ENCODE peak calls at places on chromosomes 6 and 20, in five cellular contexts. One of them, this sample, is unnamed.
A peak's percentile ranks its signal among the peaks of the same experiment; 100 is the strongest.

GRCh38 chr20:59820204-59821041 is 113.0 kb downstream of the SYCP2 start:
- DNase-seq in cardiac muscle cell: no peak
- DNase-seq in IMR-90: no peak
- DNase-seq in neural progenitor cell: no peak
- DNase-seq in CD8-positive, alpha-beta T cell: no peak
- DNase-seq in this sample: no peak

GRCh38 chr20:16123623-16124022 is 449.6 kb downstream of the KIF16B start:
- DNase-seq in neural progenitor cell: no peak
- DNase-seq in cardiac muscle cell: no peak
- DNase-seq in IMR-90: no peak
- DNase-seq in CD8-positive, alpha-beta T cell: no peak
- DNase-seq in this sample: no peak

GRCh38 chr6:3518356-3518841 is 61.5 kb upstream of the SLC22A23 start:
- DNase-seq in cardiac muscle cell: no peak
- DNase-seq in neural progenitor cell: no peak
- DNase-seq in CD8-positive, alpha-beta T cell: no peak
- DNase-seq in IMR-90: peak; percentile 73
- DNase-seq in this sample: peak; percentile 85

GRCh38 chr6:31203345-31203979 is 33.0 kb upstream of the POU5F1 start:
- DNase-seq in neural progenitor cell: no peak
- DNase-seq in CD8-positive, alpha-beta T cell: peak; percentile 45
- DNase-seq in cardiac muscle cell: no peak
- DNase-seq in IMR-90: peak; percentile 71
- DNase-seq in this sample: peak; percentile 52

GRCh38 chr6:6856538-6857523 is 250.9 kb upstream of the RREB1 start:
- DNase-seq in IMR-90: peak; percentile 37
- DNase-seq in neural progenitor cell: peak; percentile 46
- DNase-seq in CD8-positive, alpha-beta T cell: no peak
- DNase-seq in cardiac muscle cell: peak; percentile 43
- DNase-seq in this sample: peak; percentile 80

GRCh38 chr6:54913211-54913610 is 66.6 kb downstream of the FAM83B start:
- DNase-seq in IMR-90: no peak
- DNase-seq in CD8-positive, alpha-beta T cell: no peak
- DNase-seq in cardiac muscle cell: no peak
- DNase-seq in neural progenitor cell: no peak
- DNase-seq in this sample: no peak

GRCh38 chr6:50116797-50117542 is 67.2 kb upstream of the DEFB112 start:
- DNase-seq in IMR-90: no peak
- DNase-seq in neural progenitor cell: no peak
- DNase-seq in cardiac muscle cell: no peak
- DNase-seq in CD8-positive, alpha-beta T cell: no peak
- DNase-seq in this sample: no peak

GRCh38 chr6:53532942-53533341 is 12.0 kb downstream of the GCLC start:
- DNase-seq in cardiac muscle cell: no peak
- DNase-seq in neural progenitor cell: no peak
- DNase-seq in CD8-positive, alpha-beta T cell: no peak
- DNase-seq in IMR-90: no peak
- DNase-seq in this sample: no peak

GRCh38 chr6:28648878-28649375 is 123.2 kb downstream of the GPX5 start:
- DNase-seq in neural progenitor cell: no peak
- DNase-seq in CD8-positive, alpha-beta T cell: no peak
- DNase-seq in cardiac muscle cell: no peak
- DNase-seq in IMR-90: no peak
- DNase-seq in this sample: no peak

GRCh38 chr6:64301307-64302236 is 666.0 kb downstream of the PHF3 start:
- DNase-seq in CD8-positive, alpha-beta T cell: no peak
- DNase-seq in cardiac muscle cell: no peak
- DNase-seq in neural progenitor cell: no peak
- DNase-seq in IMR-90: no peak
- DNase-seq in this sample: no peak

GRCh38 chr6:7073810-7074525 is 33.8 kb upstream of the RREB1 start:
- DNase-seq in cardiac muscle cell: no peak
- DNase-seq in neural progenitor cell: no peak
- DNase-seq in CD8-positive, alpha-beta T cell: peak; percentile 32
- DNase-seq in IMR-90: no peak
- DNase-seq in this sample: no peak

GRCh38 chr20:2595076-2595475 is 57.4 kb upstream of the NOP56 start:
- DNase-seq in CD8-positive, alpha-beta T cell: no peak
- DNase-seq in cardiac muscle cell: no peak
- DNase-seq in IMR-90: no peak
- DNase-seq in neural progenitor cell: no peak
- DNase-seq in this sample: no peak

GRCh38 chr6:38637756-38638155 is 2.0 kb downstream of the BTBD9 start:
- DNase-seq in CD8-positive, alpha-beta T cell: no peak
- DNase-seq in neural progenitor cell: peak; percentile 68
- DNase-seq in cardiac muscle cell: no peak
- DNase-seq in IMR-90: no peak
- DNase-seq in this sample: no peak

GRCh38 chr20:37095108-37095608 is 639 bp downstream of the RBL1 start:
- DNase-seq in neural progenitor cell: peak; percentile 24
- DNase-seq in IMR-90: no peak
- DNase-seq in CD8-positive, alpha-beta T cell: peak; percentile 24
- DNase-seq in cardiac muscle cell: no peak
- DNase-seq in this sample: no peak

GRCh38 chr6:105162377-105162776 is 17.4 kb downstream of the POPDC3 start:
- DNase-seq in cardiac muscle cell: no peak
- DNase-seq in CD8-positive, alpha-beta T cell: no peak
- DNase-seq in IMR-90: no peak
- DNase-seq in neural progenitor cell: no peak
- DNase-seq in this sample: no peak

GRCh38 chr6:43944908-43945777 is 175.1 kb downstream of the VEGFA start:
- DNase-seq in cardiac muscle cell: no peak
- DNase-seq in CD8-positive, alpha-beta T cell: no peak
- DNase-seq in neural progenitor cell: no peak
- DNase-seq in IMR-90: no peak
- DNase-seq in this sample: no peak

GRCh38 chr6:11324453-11325023 is 92.1 kb upstream of the NEDD9 start:
- DNase-seq in cardiac muscle cell: no peak
- DNase-seq in neural progenitor cell: no peak
- DNase-seq in CD8-positive, alpha-beta T cell: no peak
- DNase-seq in IMR-90: peak; percentile 19
- DNase-seq in this sample: no peak

DNA sequence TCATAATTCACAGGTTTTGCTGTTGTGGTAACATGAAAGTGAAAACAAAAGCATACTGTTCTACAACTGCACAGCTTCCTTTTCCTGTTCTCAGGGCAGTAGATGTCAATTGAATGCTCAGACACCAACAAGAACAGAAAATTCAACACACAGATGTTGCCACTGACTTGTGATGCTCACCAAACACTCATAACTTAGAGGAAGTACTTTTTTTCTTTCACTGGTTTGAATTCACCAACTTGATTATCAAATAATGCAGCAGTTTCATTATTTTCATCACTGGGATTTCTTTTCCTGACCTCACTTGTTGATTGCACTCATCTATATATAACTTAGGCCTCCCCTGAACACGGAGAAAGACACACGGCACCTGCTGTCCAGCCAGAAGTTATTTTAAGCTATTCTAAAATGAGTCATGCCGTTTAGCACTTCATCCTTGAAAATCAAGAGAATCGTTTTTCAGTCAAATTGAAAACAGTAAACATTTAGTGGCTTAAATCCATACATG is 957 bp downstream of the TXLNB start:
- DNase-seq in neural progenitor cell: no peak
- DNase-seq in IMR-90: peak; percentile 75
- DNase-seq in CD8-positive, alpha-beta T cell: peak; percentile 4
- DNase-seq in cardiac muscle cell: peak; percentile 61
- DNase-seq in this sample: peak; percentile 21
- H3K4me1 ChIP-seq in neural progenitor cell: peaks cover 12% of the 10 kb centered on the region
- H3K4me1 ChIP-seq in IMR-90: peaks cover 6% of the 10 kb centered on the region
- H3K4me1 ChIP-seq in CD8-positive, alpha-beta T cell: peaks cover 39% of the 10 kb centered on the region
- H3K4me1 ChIP-seq in cardiac muscle cell: peaks cover 20% of the 10 kb centered on the region
- H3K4me1 ChIP-seq in this sample: peaks cover 3% of the 10 kb centered on the region

GRCh38 chr20:34089655-34090324 is 22.3 kb downstream of the EIF2S2 start:
- DNase-seq in IMR-90: no peak
- DNase-seq in neural progenitor cell: no peak
- DNase-seq in cardiac muscle cell: peak; percentile 28
- DNase-seq in CD8-positive, alpha-beta T cell: no peak
- DNase-seq in this sample: no peak

GRCh38 chr20:34088871-34089479 is 23.1 kb downstream of the EIF2S2 start:
- DNase-seq in neural progenitor cell: no peak
- DNase-seq in cardiac muscle cell: no peak
- DNase-seq in CD8-positive, alpha-beta T cell: no peak
- DNase-seq in IMR-90: no peak
- DNase-seq in this sample: no peak

GRCh38 chr20:34093895-34094294 is 18.1 kb downstream of the EIF2S2 start:
- DNase-seq in neural progenitor cell: no peak
- DNase-seq in IMR-90: no peak
- DNase-seq in cardiac muscle cell: no peak
- DNase-seq in CD8-positive, alpha-beta T cell: no peak
- DNase-seq in this sample: no peak

GRCh38 chr20:34090645-34091044 is 21.4 kb downstream of the EIF2S2 start:
- DNase-seq in cardiac muscle cell: no peak
- DNase-seq in neural progenitor cell: no peak
- DNase-seq in IMR-90: no peak
- DNase-seq in CD8-positive, alpha-beta T cell: no peak
- DNase-seq in this sample: no peak

DNA sequence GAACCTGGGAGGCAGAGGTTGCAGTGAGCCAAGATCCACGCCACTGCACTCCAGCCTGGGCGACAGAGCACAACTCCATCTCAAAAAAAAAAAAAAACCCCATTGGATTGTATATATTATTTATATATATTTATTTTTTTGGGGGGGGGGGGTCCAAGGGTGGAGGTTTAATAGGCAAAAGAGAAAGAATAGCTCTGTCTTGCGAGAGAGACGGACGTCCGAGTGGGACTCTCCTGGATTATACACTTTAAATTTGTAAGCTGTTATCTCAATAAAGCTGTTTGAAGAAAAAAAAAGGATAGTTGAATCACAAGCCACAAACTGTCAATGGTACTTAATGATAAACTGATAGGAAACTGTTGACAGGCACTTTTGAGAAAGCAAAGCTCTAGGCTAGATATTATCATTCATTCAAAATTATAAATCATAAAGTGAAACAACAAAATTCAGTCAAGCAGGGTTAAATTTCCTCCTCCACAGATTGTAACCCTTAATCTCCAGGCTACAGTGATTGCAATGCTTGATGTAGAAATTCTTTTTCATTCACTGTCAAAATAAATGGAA is 20.3 kb downstream of the EIF2S2 start:
- DNase-seq in cardiac muscle cell: no peak
- DNase-seq in CD8-positive, alpha-beta T cell: no peak
- DNase-seq in IMR-90: no peak
- DNase-seq in neural progenitor cell: no peak
- DNase-seq in this sample: no peak
- H3K36me3 ChIP-seq in cardiac muscle cell: peaks cover 74% of the 10 kb centered on the region
- H3K36me3 ChIP-seq in CD8-positive, alpha-beta T cell: peaks cover 59% of the 10 kb centered on the region
- H3K36me3 ChIP-seq in IMR-90: peaks cover 71% of the 10 kb centered on the region
- H3K36me3 ChIP-seq in neural progenitor cell: peaks cover 28% of the 10 kb centered on the region
- H3K36me3 ChIP-seq in this sample: peaks cover 77% of the 10 kb centered on the region

GRCh38 chr6:33147807-33148666 is 44.2 kb downstream of the COL11A2 start:
- DNase-seq in neural progenitor cell: peak; percentile 59
- DNase-seq in CD8-positive, alpha-beta T cell: no peak
- DNase-seq in cardiac muscle cell: peak; percentile 49
- DNase-seq in IMR-90: peak; percentile 58
- DNase-seq in this sample: no peak
- H3K4me1 ChIP-seq in neural progenitor cell: no peaks in the 10 kb centered on the region
- H3K4me1 ChIP-seq in CD8-positive, alpha-beta T cell: no peaks in the 10 kb centered on the region
- H3K4me1 ChIP-seq in cardiac muscle cell: no peaks in the 10 kb centered on the region
- H3K4me1 ChIP-seq in IMR-90: no peaks in the 10 kb centered on the region
- H3K4me1 ChIP-seq in this sample: no peaks in the 10 kb centered on the region

DNA sequence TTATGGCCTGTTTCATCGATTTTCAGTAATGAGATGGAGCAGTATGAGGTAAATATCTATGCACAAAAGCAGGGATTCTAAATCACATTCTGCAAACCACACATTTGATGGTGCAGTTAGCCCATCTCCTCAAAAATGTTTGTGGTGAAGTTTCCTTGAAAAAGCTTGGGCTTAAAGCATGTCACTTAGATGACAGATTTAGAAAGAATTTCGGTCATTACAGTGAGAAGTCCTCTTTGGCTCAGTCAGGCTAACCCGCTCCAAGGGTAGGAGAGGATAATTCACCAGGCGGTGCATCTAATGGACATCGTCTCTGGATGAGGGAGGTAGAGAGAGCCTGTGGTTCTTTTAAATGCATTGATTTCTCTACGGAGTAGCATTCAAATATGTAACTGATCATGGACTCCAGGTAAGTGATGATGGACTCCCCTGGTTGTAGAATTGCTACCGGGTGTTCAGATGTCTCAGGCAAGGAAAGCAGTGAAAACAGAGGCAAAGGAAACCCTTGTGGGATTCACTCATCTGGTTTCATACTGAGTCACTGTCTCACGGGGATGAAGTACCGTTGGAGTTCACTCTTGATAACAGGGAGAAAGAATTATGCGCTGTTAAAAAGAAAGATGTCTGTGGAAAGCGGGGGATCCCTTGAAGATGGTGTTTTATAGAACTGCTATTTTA is 65.3 kb downstream of the AIG1 start:
- DNase-seq in cardiac muscle cell: no peak
- DNase-seq in neural progenitor cell: no peak
- DNase-seq in IMR-90: no peak
- DNase-seq in CD8-positive, alpha-beta T cell: no peak
- DNase-seq in this sample: no peak
- H3K36me3 ChIP-seq in cardiac muscle cell: no peaks in the 10 kb centered on the region
- H3K36me3 ChIP-seq in neural progenitor cell: no peaks in the 10 kb centered on the region
- H3K36me3 ChIP-seq in IMR-90: no peaks in the 10 kb centered on the region
- H3K36me3 ChIP-seq in CD8-positive, alpha-beta T cell: no peaks in the 10 kb centered on the region
- H3K36me3 ChIP-seq in this sample: peaks cover 24% of the 10 kb centered on the region

DNA sequence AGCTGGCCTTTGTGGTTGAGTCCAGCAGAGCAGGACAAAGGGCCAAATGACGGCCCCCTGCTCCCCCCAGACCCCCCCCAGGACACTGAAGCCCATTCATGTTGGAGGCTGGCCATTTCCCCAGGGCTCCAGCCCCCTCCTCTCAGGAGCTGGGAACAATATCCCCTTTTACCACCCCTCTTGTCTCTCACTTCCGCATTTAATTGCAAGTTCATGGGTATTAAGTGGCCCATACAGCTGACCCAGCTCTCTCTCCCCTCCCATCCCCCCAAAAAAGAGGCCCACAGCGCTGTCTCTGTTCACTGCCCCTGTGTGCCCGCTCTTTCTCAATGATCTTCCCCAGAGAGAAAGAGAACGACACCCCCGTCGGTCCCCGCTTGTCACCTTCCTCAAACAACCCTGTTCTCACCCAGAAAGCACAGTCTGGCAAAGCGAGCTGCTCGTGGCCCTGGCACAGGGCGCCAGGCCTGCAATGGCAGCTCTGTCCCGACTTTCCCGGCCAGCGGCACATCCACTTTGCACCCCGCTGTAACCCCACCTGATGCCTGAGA is 30.4 kb downstream of the PREX1 start:
- DNase-seq in neural progenitor cell: peak; percentile 21
- DNase-seq in IMR-90: no peak
- DNase-seq in cardiac muscle cell: no peak
- DNase-seq in CD8-positive, alpha-beta T cell: no peak
- DNase-seq in this sample: no peak
- H3K4me1 ChIP-seq in neural progenitor cell: peaks cover 42% of the 10 kb centered on the region
- H3K4me1 ChIP-seq in IMR-90: no peaks in the 10 kb centered on the region
- H3K4me1 ChIP-seq in cardiac muscle cell: peaks cover 30% of the 10 kb centered on the region
- H3K4me1 ChIP-seq in CD8-positive, alpha-beta T cell: peaks cover 58% of the 10 kb centered on the region
- H3K4me1 ChIP-seq in this sample: no peaks in the 10 kb centered on the region

DNA sequence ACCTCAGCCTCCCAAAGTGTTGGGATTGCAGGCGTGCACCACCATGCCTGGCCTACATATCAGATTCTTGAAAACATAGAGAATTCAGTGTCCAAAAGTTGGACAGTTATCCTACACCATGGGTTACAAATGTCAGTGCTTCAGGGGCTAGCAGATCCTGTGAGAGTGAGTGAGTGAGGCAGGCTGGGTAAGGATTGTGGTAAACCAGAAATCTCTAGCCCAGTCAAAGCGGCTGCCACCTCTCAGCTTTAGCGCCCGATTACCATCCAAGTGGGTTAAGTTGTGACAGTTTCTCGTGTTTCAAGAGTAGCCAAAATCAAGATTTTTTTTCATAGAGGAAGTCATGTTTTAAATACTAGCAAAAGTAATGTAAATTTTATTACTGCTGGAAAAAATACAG is 21.9 kb upstream of the CSE1L start:
- DNase-seq in IMR-90: no peak
- DNase-seq in cardiac muscle cell: no peak
- DNase-seq in CD8-positive, alpha-beta T cell: no peak
- DNase-seq in neural progenitor cell: no peak
- DNase-seq in this sample: no peak
- H3K36me3 ChIP-seq in IMR-90: peaks cover 45% of the 10 kb centered on the region
- H3K36me3 ChIP-seq in cardiac muscle cell: peaks cover 51% of the 10 kb centered on the region
- H3K36me3 ChIP-seq in CD8-positive, alpha-beta T cell: peaks cover 28% of the 10 kb centered on the region
- H3K36me3 ChIP-seq in neural progenitor cell: peaks cover 4% of the 10 kb centered on the region
- H3K36me3 ChIP-seq in this sample: peaks cover 56% of the 10 kb centered on the region

This sample was measured in PC-9.